ENCODE peak calls at places on chromosomes 12 and 14, in eight cellular contexts. H, G, P, X, J, M, K and B are unnamed samples.
A peak's percentile ranks its signal among the peaks of the same experiment; 100 is the strongest.

GRCh38 chr12:131139363-131140068 is 185.8 kb downstream of the ADGRD1 start:
- DNase-seq in H (no peak), G (no peak), P (no peak), X (no peak), J (no peak), M (no peak), K (no peak), B (no peak)

GRCh38 chr14:76126066-76126465 is 25.7 kb upstream of the GPATCH2L start:
- DNase-seq in H (no peak), G (no peak), P (no peak), X (no peak), J (no peak), M (no peak), K (no peak), B (no peak)

GRCh38 chr14:23056956-23057756 is at the start of gene CDH24:
- DNase-seq in H (peak; percentile 68), G (peak; percentile 79), P (no peak), X (peak; percentile 61), J (peak; percentile 89), M (peak; percentile 55), K (peak; percentile 62), B (peak; percentile 77)

GRCh38 chr12:124769166-124769530 is 94.5 kb downstream of the SCARB1 start:
- DNase-seq in H (no peak), G (no peak), P (no peak), X (no peak), J (no peak), M (peak; percentile 56), K (no peak), B (no peak)

GRCh38 chr14:100581228-100582145 is 5.7 kb downstream of the BEGAIN start:
- DNase-seq in H (no peak), G (no peak), P (no peak), X (no peak), J (no peak), M (no peak), K (no peak), B (no peak)

GRCh38 chr14:54653764-54654469 is 87.0 kb downstream of the SAMD4A start:
- DNase-seq in H (no peak), G (no peak), P (no peak), X (no peak), J (peak; percentile 39), M (peak; percentile 81), K (peak; percentile 99), B (peak; percentile 100)

GRCh38 chr14:92986254-92987147 is 63.6 kb downstream of the CHGA start:
- DNase-seq in H (no peak), G (no peak), P (no peak), X (no peak), J (peak; percentile 52), M (peak; percentile 67), K (peak; percentile 27), B (peak; percentile 43)

GRCh38 chr14:70339970-70340369 is 19.5 kb downstream of the COX16 start:
- DNase-seq in H (no peak), G (no peak), P (no peak), X (no peak), J (no peak), M (no peak), K (no peak), B (no peak)

GRCh38 chr12:92136883-92137582 is 8.6 kb downstream of the BTG1 start:
- DNase-seq in H (peak; percentile 85), G (peak; percentile 86), P (no peak), X (no peak), J (peak; percentile 51), M (peak; percentile 86), K (peak; percentile 68), B (peak; percentile 67)

GRCh38 chr14:75969126-75969525 is 12.7 kb downstream of the TGFB3 start:
- DNase-seq in H (no peak), G (no peak), P (no peak), X (no peak), J (no peak), M (no peak), K (no peak), B (no peak)

GRCh38 chr12:65892905-65893304 is 68.6 kb downstream of the HMGA2 start:
- DNase-seq in H (no peak), G (no peak), P (no peak), X (no peak), J (no peak), M (peak; percentile 76), K (peak; percentile 79), B (peak; percentile 74)

GRCh38 chr12:21797539-21797938 is 23.0 kb upstream of the KCNJ8 start:
- DNase-seq in H (no peak), G (no peak), P (no peak), X (no peak), J (no peak), M (no peak), K (no peak), B (no peak)

GRCh38 chr12:50103767-50104321 is at the start of gene GPD1:
- DNase-seq in H (no peak), G (peak; percentile 65), P (peak; percentile 34), X (peak; percentile 37), J (peak; percentile 92), M (peak; percentile 25), K (no peak), B (no peak)

GRCh38 chr14:55739967-55740707 is 160.1 kb downstream of the KTN1 start:
- DNase-seq in H (no peak), G (no peak), P (no peak), X (no peak), J (no peak), M (no peak), K (no peak), B (no peak)

GRCh38 chr14:92679246-92679645 is 69.2 kb downstream of the LGMN start:
- DNase-seq in H (no peak), G (no peak), P (no peak), X (no peak), J (no peak), M (no peak), K (no peak), B (no peak)

GRCh38 chr14:24135584-24135833 is 485 bp upstream of the PSME1 start:
- DNase-seq in H (no peak), G (no peak), P (no peak), X (no peak), J (no peak), M (no peak), K (no peak), B (no peak)

GRCh38 chr12:117686911-117687377 is 281.8 kb downstream of the KSR2 start:
- DNase-seq in H (no peak), G (peak; percentile 53), P (no peak), X (no peak), J (peak; percentile 36), M (peak; percentile 86), K (peak; percentile 95), B (peak; percentile 91)

GRCh38 chr14:69752773-69753172 is 14.2 kb upstream of the SRSF5 start:
- DNase-seq in H (no peak), G (no peak), P (no peak), X (no peak), J (no peak), M (no peak), K (no peak), B (no peak)

GRCh38 chr12:122871851-122872785 is 23.8 kb downstream of the VPS37B start:
- DNase-seq in H (no peak), G (no peak), P (no peak), X (no peak), J (peak; percentile 65), M (peak; percentile 87), K (peak; percentile 84), B (peak; percentile 88)

GRCh38 chr12:77113971-77114370 is 48.6 kb upstream of the E2F7 start:
- DNase-seq in H (no peak), G (no peak), P (no peak), X (no peak), J (no peak), M (no peak), K (peak; percentile 64), B (peak; percentile 61)

GRCh38 chr14:50631408-50631821 is 36.7 kb downstream of the SAV1 start:
- DNase-seq in H (no peak), G (no peak), P (no peak), X (no peak), J (no peak), M (peak; percentile 42), K (no peak), B (no peak)

GRCh38 chr14:51087024-51087423 is 7.9 kb downstream of the TRIM9 start:
- DNase-seq in H (no peak), G (peak; percentile 52), P (no peak), X (no peak), J (peak; percentile 43), M (no peak), K (no peak), B (no peak)

GRCh38 chr12:92088802-92089201 is 56.8 kb downstream of the BTG1 start:
- DNase-seq in H (no peak), G (no peak), P (no peak), X (no peak), J (no peak), M (no peak), K (no peak), B (no peak)

GRCh38 chr12:109822416-109822815 is 10.8 kb downstream of the TRPV4 start:
- DNase-seq in H (no peak), G (no peak), P (no peak), X (no peak), J (no peak), M (no peak), K (no peak), B (no peak)